ENCODE peak calls at places on chromosomes 6 and 20, in ten cellular contexts. M is fibroblast of lung; R is endothelial cell of umbilical vein; L is CD8-positive, alpha-beta T cell; F is tibial artery; P is upper lobe of left lung; I is cardiac muscle cell; V is keratinocyte; K is mesenchymal stem cell; T is heart left ventricle. U is an unnamed sample. For H3K9me3, the result is how much of the 10 kb centered on the place peaks cover.

GRCh38 chr6:42702200-42702599 is 20.2 kb downstream of the PRPH2 start:
- DNase-seq in R (peak), F (no peak), V (peak), L (no peak), K (peak), P (no peak), T (no peak), M (peak), I (no peak), U (no peak)

GRCh38 chr20:45629496-45630100 is at the start of gene WFDC10A:
- DNase-seq in K (peak), F (peak), T (no peak), L (no peak), P (no peak), I (peak), V (peak), R (peak), M (peak), U (no peak)

GRCh38 chr6:105591053-105591452 is 188.2 kb upstream of the PREP start:
- DNase-seq in L (no peak), P (no peak), F (no peak), I (no peak), K (peak), T (no peak), M (no peak), V (no peak), R (no peak), U (no peak)

GRCh38 chr20:63318391-63319163 is 25.6 kb downstream of the COL20A1 start:
- DNase-seq in I (no peak), F (peak), M (no peak), K (no peak), P (peak), V (no peak), L (no peak), T (no peak), R (no peak), U (peak)

GRCh38 chr6:159919011-159919511 is 28.3 kb downstream of the MAS1 start:
- DNase-seq in M (peak), I (no peak), P (no peak), R (no peak), K (no peak), L (no peak), F (no peak), T (no peak), V (no peak), U (no peak)

GRCh38 chr6:46410330-46410953 is 80.8 kb downstream of the RCAN2 start:
- DNase-seq in M (peak), K (no peak), I (peak), R (peak), V (no peak), L (no peak), T (no peak), P (no peak), F (peak), U (no peak)

GRCh38 chr6:50850860-50851259 is 32.2 kb downstream of the TFAP2B start:
- DNase-seq in M (no peak), F (no peak), K (no peak), R (no peak), T (no peak), I (peak), L (no peak), V (no peak), P (no peak), U (no peak)

GRCh38 chr6:11317885-11318771 is 85.7 kb upstream of the NEDD9 start:
- DNase-seq in M (peak), K (peak), T (peak), L (peak), I (no peak), V (peak), P (no peak), R (peak), F (no peak), U (peak)

GRCh38 chr6:38591451-38591850 is 48.3 kb downstream of the BTBD9 start:
- DNase-seq in K (no peak), V (no peak), T (no peak), R (no peak), L (no peak), M (no peak), I (no peak), P (no peak), F (no peak), U (no peak)

GRCh38 chr20:57927376-57927775 is 217.6 kb upstream of the PMEPA1 start:
- DNase-seq in R (no peak), F (no peak), T (no peak), V (no peak), K (no peak), M (no peak), I (no peak), L (no peak), P (no peak), U (no peak)

GRCh38 chr6:16758163-16758975 is 2.9 kb downstream of the ATXN1 start:
- DNase-seq in V (no peak), K (peak), T (no peak), P (no peak), R (no peak), L (peak), I (peak), F (no peak), M (no peak), U (no peak)

GRCh38 chr6:13013681-13014550 is 297.3 kb downstream of the PHACTR1 start:
- DNase-seq in R (peak), T (no peak), F (no peak), K (peak), L (no peak), I (no peak), P (peak), V (no peak), M (peak), U (no peak)

GRCh38 chr20:45407783-45408645 is at the start of gene DBNDD2:
- DNase-seq in P (peak), I (no peak), R (no peak), K (no peak), L (peak), M (no peak), T (peak), V (no peak), F (peak), U (no peak)

GRCh38 chr6:24154121-24154520 is 28.1 kb downstream of the NRSN1 start:
- DNase-seq in V (no peak), T (no peak), M (no peak), K (no peak), I (no peak), R (no peak), P (no peak), F (no peak), L (no peak), U (no peak)

GRCh38 chr6:39214120-39214813 is 15.0 kb downstream of the KCNK5 start:
- DNase-seq in V (no peak), M (no peak), R (no peak), F (no peak), P (no peak), K (no peak), I (no peak), T (no peak), L (no peak), U (no peak)

GRCh38 chr20:15742076-15742475 is 831.2 kb downstream of the KIF16B start:
- DNase-seq in M (no peak), F (no peak), R (no peak), T (no peak), I (no peak), K (no peak), P (no peak), L (no peak), V (no peak), U (no peak)

GRCh38 chr20:15740046-15740775 is 833.0 kb downstream of the KIF16B start:
- DNase-seq in L (no peak), R (no peak), K (no peak), T (no peak), V (no peak), M (no peak), F (no peak), I (no peak), P (no peak), U (no peak)

GRCh38 chr20:15739056-15739455 is 834.2 kb downstream of the KIF16B start:
- DNase-seq in P (no peak), F (no peak), L (no peak), R (no peak), M (no peak), I (no peak), V (no peak), K (peak), T (no peak), U (no peak)

GRCh38 chr20:15742627-15743026 is 830.6 kb downstream of the KIF16B start:
- DNase-seq in M (no peak), L (no peak), V (no peak), T (no peak), F (no peak), K (no peak), I (no peak), P (no peak), R (no peak), U (no peak)
- H3K9me3 ChIP-seq in M (under half), L (under half), V (under half), T (under half), F (under half), K (under half), I (under half), P (under half), R (under half), U (under half)

DNA sequence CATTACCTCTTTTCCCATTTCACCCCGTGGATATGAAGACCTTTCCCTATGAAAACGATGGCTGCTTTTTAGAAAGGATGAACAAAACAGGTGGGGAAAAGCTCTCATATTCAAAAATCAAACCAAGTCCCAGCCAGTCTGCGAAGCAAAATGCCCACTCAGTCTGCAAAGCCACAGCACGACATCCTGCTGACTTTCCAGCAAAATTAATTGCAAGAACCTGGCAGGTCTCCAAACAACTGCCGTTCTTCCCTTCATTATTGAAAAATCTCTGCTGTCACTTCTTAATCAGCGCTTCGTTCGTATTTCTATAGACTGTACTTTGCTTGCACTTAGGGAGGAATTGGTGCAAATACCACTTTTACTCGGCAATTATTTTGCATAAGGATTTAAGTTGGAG is 222.5 kb downstream of the CBLN4 start:
- DNase-seq in L (no peak), T (no peak), M (no peak), R (no peak), K (no peak), V (no peak), F (no peak), P (no peak), I (no peak), U (no peak)
- H3K9me3 ChIP-seq in L (under half), T (under half), M (under half), R (under half), K (under half), V (under half), F (under half), P (under half), I (under half), U (under half)

GRCh38 chr6:27448456-27448855 is 24.4 kb downstream of the ZNF184 start:
- DNase-seq in L (no peak), R (no peak), V (no peak), P (no peak), I (no peak), M (no peak), T (no peak), K (no peak), F (no peak), U (no peak)

GRCh38 chr6:27452496-27452897 is 20.4 kb downstream of the ZNF184 start:
- DNase-seq in K (peak), L (no peak), M (peak), V (no peak), P (no peak), T (no peak), F (no peak), I (no peak), R (no peak), U (no peak)

DNA sequence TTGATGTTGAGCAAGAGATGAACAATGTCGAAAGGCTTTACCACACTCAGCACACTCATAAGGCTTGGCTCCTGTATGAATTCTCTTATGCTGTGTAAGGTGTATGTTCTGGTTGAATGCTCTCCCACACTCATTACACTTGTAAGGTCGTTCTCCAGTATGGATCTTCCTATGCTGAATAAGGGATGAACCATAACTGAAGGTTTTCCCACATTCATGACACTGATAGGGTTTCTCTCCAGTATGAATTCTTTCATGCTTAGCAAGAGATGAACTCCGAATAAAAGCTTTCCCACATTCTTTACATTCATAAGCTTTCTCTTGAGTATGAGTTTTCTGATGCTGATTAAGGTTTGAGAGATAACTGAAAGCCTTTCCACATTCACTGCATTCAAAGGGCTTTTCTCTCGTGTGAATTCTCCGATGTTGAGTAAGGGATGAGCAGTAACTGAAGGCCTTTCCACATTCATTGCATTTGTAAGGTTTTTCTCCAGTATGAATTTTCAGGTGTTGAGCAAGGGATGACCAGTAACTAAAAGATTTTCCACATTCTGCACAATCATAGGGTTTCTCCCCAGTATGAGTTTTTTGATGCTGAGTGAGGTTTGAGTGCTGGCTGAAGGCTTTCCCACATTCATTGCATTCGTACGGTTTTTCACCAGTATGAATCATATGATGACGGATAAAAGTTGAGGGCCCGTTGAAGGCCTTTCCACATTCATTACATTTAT is 21.1 kb downstream of the ZNF184 start:
- DNase-seq in V (no peak), T (no peak), F (no peak), K (no peak), L (no peak), I (no peak), P (no peak), M (no peak), R (no peak), U (no peak)
- H3K9me3 ChIP-seq in V (under half), T (half or more), F (half or more), K (half or more), L (half or more), I (under half), P (half or more), M (under half), R (under half), U (half or more)

GRCh38 chr6:21158149-21158548 is 435.4 kb upstream of the SOX4 start:
- DNase-seq in M (no peak), R (no peak), K (no peak), I (no peak), P (no peak), F (no peak), T (no peak), L (no peak), V (no peak), U (no peak)
- H3K9me3 ChIP-seq in M (under half), R (under half), K (under half), I (under half), P (under half), F (under half), T (under half), L (under half), V (under half), U (under half)

GRCh38 chr20:23270427-23270911 is 80.1 kb upstream of the NXT1 start:
- DNase-seq in P (no peak), K (peak), L (no peak), M (peak), R (peak), V (no peak), T (no peak), I (no peak), F (no peak), U (no peak)
- H3K9me3 ChIP-seq in P (under half), K (under half), L (under half), M (under half), R (under half), V (under half), T (under half), I (under half), F (under half), U (under half)

GRCh38 chr6:170051229-170052172 is 239.4 kb downstream of the DLL1 start:
- DNase-seq in T (peak), F (peak), P (peak), R (no peak), K (no peak), I (no peak), M (no peak), L (no peak), V (no peak), U (no peak)
- H3K9me3 ChIP-seq in T (under half), F (under half), P (under half), R (under half), K (under half), I (under half), M (under half), L (under half), V (under half), U (under half)